ENCODE peak calls at places on chromosomes 7 and 10, in eight cellular contexts. L is left ventricle myocardium inferior, Z is HCT116, Q is hepatocyte, K is fibroblast of lung, G is dorsolateral prefrontal cortex, B is heart left ventricle, T is osteoblast. M is an unnamed sample.

GRCh38 chr7:26376208-26376917 is 84.7 kb downstream of the SNX10 start:
- DNase-seq in Q (peak; percentile 63), T (peak; percentile 60), B (peak; percentile 70), G (peak; percentile 65), K (no peak), Z (no peak), L (peak; percentile 16), M (peak; percentile 21)

GRCh38 chr7:30796105-30796869 is 25.1 kb downstream of the MINDY4 start:
- DNase-seq in Q (peak; percentile 52), T (peak; percentile 81), Z (no peak), G (no peak), K (peak; percentile 73), B (no peak), L (no peak), M (no peak)

GRCh38 chr10:132452216-132452650 is 55.2 kb downstream of the PWWP2B start:
- DNase-seq in G (no peak), L (no peak), Z (no peak), T (peak; percentile 87), Q (no peak), K (no peak), B (peak; percentile 65), M (no peak)

GRCh38 chr10:36023939-36024338 is 381.8 kb upstream of the FZD8 start:
- DNase-seq in T (peak; percentile 77), G (no peak), L (no peak), B (no peak), K (peak; percentile 33), Z (no peak), Q (no peak), M (no peak)

GRCh38 chr7:158365332-158365731 is 222.3 kb downstream of the PTPRN2 start:
- DNase-seq in L (no peak), Z (no peak), Q (no peak), B (no peak), G (no peak), T (peak; percentile 58), K (no peak), M (no peak)

GRCh38 chr10:128416231-128416630 is 290.0 kb upstream of the MKI67 start:
- DNase-seq in K (no peak), Z (no peak), Q (no peak), G (no peak), T (no peak), L (no peak), B (no peak), M (no peak)

GRCh38 chr10:34539533-34540315 is 275.4 kb downstream of the PARD3 start:
- DNase-seq in L (no peak), K (peak; percentile 79), Z (no peak), T (peak; percentile 3), G (no peak), Q (peak; percentile 39), B (no peak), M (no peak)

GRCh38 chr10:122181901-122182799 is 88.9 kb upstream of the BTBD16 start:
- DNase-seq in G (no peak), Z (peak; percentile 8), B (no peak), K (peak; percentile 52), L (no peak), T (no peak), Q (no peak), M (no peak)

GRCh38 chr10:17768957-17769356 is 17.0 kb downstream of the TMEM236 start:
- DNase-seq in Q (no peak), Z (no peak), G (no peak), B (no peak), L (no peak), K (peak; percentile 42), T (peak; percentile 84), M (no peak)

GRCh38 chr7:107708956-107709355 is 35.0 kb upstream of the CBLL1 start:
- DNase-seq in B (no peak), K (no peak), L (no peak), G (no peak), Z (no peak), T (no peak), Q (no peak), M (no peak)

GRCh38 chr10:43304687-43305333 is 37.9 kb upstream of the RASGEF1A start:
- DNase-seq in T (peak; percentile 89), Z (no peak), G (peak; percentile 73), L (peak; percentile 79), B (peak; percentile 87), K (peak; percentile 20), Q (peak; percentile 83), M (peak; percentile 67)

GRCh38 chr7:44073664-44074348 is 8.4 kb upstream of the PGAM2 start:
- DNase-seq in K (no peak), G (peak; percentile 83), L (peak; percentile 82), B (peak; percentile 86), Q (no peak), Z (no peak), T (peak; percentile 88), M (peak; percentile 77)

GRCh38 chr10:76428541-76429330 is 997.3 kb downstream of the LRMDA start:
- DNase-seq in T (peak; percentile 58), G (no peak), Q (peak; percentile 63), L (no peak), B (no peak), Z (no peak), K (peak; percentile 96), M (no peak)

GRCh38 chr7:76507723-76508406 is 2.5 kb upstream of the UPK3B start:
- DNase-seq in Q (peak; percentile 1), T (no peak), B (no peak), G (no peak), L (no peak), K (no peak), Z (no peak), M (no peak)

GRCh38 chr10:84818956-84819355 is 490.6 kb downstream of the CCSER2 start:
- DNase-seq in L (no peak), B (no peak), T (no peak), Q (no peak), K (no peak), G (no peak), Z (no peak), M (no peak)

GRCh38 chr7:148884049-148884298 is at the start of gene EZH2:
- DNase-seq in G (no peak), Q (no peak), B (no peak), K (no peak), Z (no peak), T (no peak), L (no peak), M (no peak)

DNA sequence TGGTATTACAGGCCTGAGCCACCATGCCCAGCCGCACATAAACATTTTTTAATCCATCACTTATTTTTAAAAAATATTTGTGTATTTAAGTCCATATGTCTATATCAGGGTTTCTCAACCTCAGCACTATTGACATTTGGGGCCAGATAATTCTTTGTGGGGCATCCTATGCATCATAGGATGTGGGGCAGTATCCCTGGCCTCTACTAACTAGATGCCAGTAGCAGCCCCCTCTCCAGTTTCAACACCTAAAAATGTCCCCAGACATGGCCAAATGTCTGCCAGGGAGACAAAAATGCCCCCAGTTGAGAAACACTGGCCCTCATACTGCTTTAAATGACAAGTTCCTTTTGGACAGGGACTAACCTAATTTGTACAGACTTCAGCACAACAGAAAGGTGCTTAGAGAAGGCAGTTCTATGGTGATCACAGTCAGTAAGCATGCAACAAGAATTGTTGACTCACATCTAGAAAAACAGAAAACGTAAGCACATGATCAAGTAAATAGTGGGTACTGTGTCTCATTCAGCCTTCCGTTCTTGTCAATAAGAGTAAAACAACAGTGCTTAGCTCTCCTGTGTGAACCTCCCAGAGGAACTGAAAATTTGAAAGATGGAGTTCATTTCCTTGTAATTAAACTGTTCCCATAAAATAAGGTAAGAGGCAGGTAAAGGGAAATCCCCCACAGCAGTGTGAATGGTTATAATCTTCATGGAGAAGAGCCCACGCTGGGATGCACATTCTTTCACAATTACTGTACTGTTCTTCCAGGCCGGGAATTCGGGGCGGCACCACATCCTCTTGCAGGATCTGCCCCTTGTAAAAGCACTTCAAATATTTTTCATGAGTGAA is 17.3 kb upstream of the ADRB1 start:
- DNase-seq in B (no peak), K (peak; percentile 49), Q (peak; percentile 31), G (no peak), L (no peak), T (no peak), Z (peak; percentile 58), M (no peak)
- H3K27ac ChIP-seq in B (peak overlapping the region; percentile 42), K (no peak overlapping the region), Q (peak overlapping the region; percentile 50), G (no peak overlapping the region), L (peak overlapping the region; percentile 60), T (peak overlapping the region; percentile 62), Z (peak overlapping the region; percentile 48), M (no peak overlapping the region)

GRCh38 chr10:101845903-101846302 is 2.3 kb upstream of the KCNIP2 start:
- DNase-seq in G (no peak), K (no peak), L (no peak), Q (no peak), B (no peak), Z (no peak), T (peak; percentile 32), M (no peak)

GRCh38 chr10:101850747-101851146 is 7.1 kb upstream of the KCNIP2 start:
- DNase-seq in Z (no peak), T (peak; percentile 0), Q (no peak), K (no peak), L (no peak), B (no peak), G (no peak), M (no peak)

GRCh38 chr10:101848408-101848807 is 4.8 kb upstream of the KCNIP2 start:
- DNase-seq in Z (no peak), Q (no peak), K (peak; percentile 19), B (no peak), G (no peak), T (peak; percentile 80), L (no peak), M (no peak)

GRCh38 chr10:101851411-101852116 is 8.0 kb upstream of the KCNIP2 start:
- DNase-seq in Z (no peak), B (no peak), G (no peak), K (no peak), Q (no peak), T (peak; percentile 77), L (no peak), M (no peak)

GRCh38 chr10:101848894-101849351 is 5.3 kb upstream of the KCNIP2 start:
- DNase-seq in T (peak; percentile 25), B (no peak), Z (no peak), K (peak; percentile 38), L (no peak), G (no peak), Q (no peak), M (no peak)
- TF ChIP-seq CTCF in T (no peak), B (no peak), Z (no peak), K (no peak), L (no peak), G (no peak), Q (no peak), M (no peak)

GRCh38 chr7:131106681-131107342 is 220.9 kb upstream of the MKLN1 start:
- DNase-seq in K (no peak), T (peak; percentile 90), B (peak; percentile 73), L (peak; percentile 42), Q (peak; percentile 50), G (peak; percentile 56), Z (no peak), M (peak; percentile 71)
- H3K27ac ChIP-seq in K (peak overlapping the region; percentile 97), T (peak overlapping the region; percentile 97), B (peak overlapping the region; percentile 99), L (peak overlapping the region; percentile 99), Q (peak overlapping the region; percentile 85), G (peak overlapping the region; percentile 100), Z (peak overlapping the region; percentile 87), M (peak overlapping the region; percentile 100)

DNA sequence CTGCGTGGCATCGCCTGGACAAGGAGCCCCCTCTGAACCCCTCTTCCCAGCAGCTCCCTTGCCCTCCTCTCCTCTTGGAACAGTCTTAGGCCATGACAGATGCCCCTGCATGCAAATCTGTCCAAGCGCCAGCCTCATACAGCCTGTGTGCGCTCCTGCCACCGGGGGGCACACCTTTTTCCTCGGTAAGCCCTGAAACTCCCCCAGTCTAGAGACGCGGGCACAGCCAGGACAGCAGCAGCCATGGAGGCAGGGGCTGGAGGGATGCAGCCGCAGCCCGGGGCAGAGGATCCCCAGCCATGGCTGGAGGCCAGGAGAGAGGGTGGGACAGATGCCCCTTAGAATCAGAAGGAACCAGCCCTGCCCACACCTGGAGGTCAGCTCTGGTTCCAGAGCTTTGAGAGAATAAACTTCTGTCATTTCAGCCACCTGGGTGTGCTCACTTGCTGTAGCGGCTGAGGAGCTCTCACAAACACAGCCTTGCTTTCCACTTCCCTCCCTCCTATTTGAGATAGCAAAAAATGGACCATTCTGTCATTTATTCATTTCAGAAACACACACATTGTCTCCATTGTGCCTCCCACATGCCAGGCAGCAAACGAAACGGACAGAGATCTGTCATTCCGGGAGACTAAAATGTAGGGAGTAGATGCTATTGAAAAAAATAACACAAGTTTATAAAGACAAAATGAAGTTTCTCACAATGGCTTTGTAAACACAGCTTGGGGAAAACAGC is 241.5 kb downstream of the WDR37 start:
- DNase-seq in Z (no peak), Q (no peak), T (peak; percentile 73), G (no peak), L (no peak), K (no peak), B (no peak), M (peak; percentile 1)
- TF ChIP-seq CTCF in Z (peak; percentile 34), Q (no peak), T (no peak), G (no peak), L (no peak), K (no peak), B (no peak), M (no peak)